ENCODE peak calls at places on chromosomes 3 and 15, in ten cellular contexts. W, A, L, K, U, Q, H, Y, D and F are unnamed samples.

GRCh38 chr15:74258456-74259323 is 22.6 kb downstream of the CCDC33 start:
- DNase-seq in Y (no peak), L (no peak), Q (no peak), A (peak; percentile 34), W (no peak), D (peak; percentile 16), K (no peak), H (no peak), U (no peak), F (no peak)

GRCh38 chr3:28476194-28476593 is 127.6 kb upstream of the AZI2 start:
- DNase-seq in L (peak; percentile 38), K (peak; percentile 2), Q (peak; percentile 2), D (peak; percentile 54), A (no peak), U (no peak), W (no peak), Y (no peak), H (peak; percentile 5), F (no peak)

GRCh38 chr3:124137264-124137663 is 145.3 kb upstream of the ROPN1 start:
- DNase-seq in A (no peak), Y (no peak), H (no peak), W (no peak), D (no peak), L (no peak), U (no peak), K (no peak), Q (no peak), F (no peak)

GRCh38 chr3:15500107-15500724 is 21.3 kb downstream of the COLQ start:
- DNase-seq in H (no peak), Q (peak; percentile 17), D (no peak), A (no peak), K (no peak), W (no peak), U (no peak), L (no peak), Y (no peak), F (no peak)

GRCh38 chr3:5426094-5426883 is 238.8 kb downstream of the EDEM1 start:
- DNase-seq in U (peak; percentile 81), Q (peak; percentile 24), L (peak; percentile 75), H (peak; percentile 42), Y (peak; percentile 77), W (peak; percentile 88), K (peak; percentile 38), A (peak; percentile 79), D (peak; percentile 23), F (peak; percentile 65)

GRCh38 chr3:72234394-72234793 is 449.4 kb upstream of the PROK2 start:
- DNase-seq in D (peak; percentile 29), L (peak; percentile 4), A (no peak), Y (peak; percentile 31), W (peak; percentile 70), K (no peak), H (no peak), Q (no peak), U (no peak), F (peak; percentile 33)

GRCh38 chr3:71211083-71211482 is 372.4 kb downstream of the FOXP1 start:
- DNase-seq in A (no peak), Y (peak; percentile 6), Q (no peak), W (no peak), U (peak; percentile 37), H (no peak), D (no peak), L (no peak), K (no peak), F (no peak)

GRCh38 chr15:38660726-38661125 is 96.1 kb upstream of the RASGRP1 start:
- DNase-seq in A (no peak), H (no peak), Q (no peak), L (no peak), K (no peak), U (no peak), Y (no peak), D (no peak), W (no peak), F (no peak)

GRCh38 chr15:79167776-79168175 is 77.2 kb upstream of the RASGRF1 start:
- DNase-seq in K (no peak), A (no peak), D (no peak), Q (no peak), W (no peak), Y (no peak), H (no peak), U (no peak), L (no peak), F (no peak)

GRCh38 chr15:75397494-75397893 is 29.1 kb upstream of the MAN2C1 start:
- DNase-seq in Y (no peak), W (no peak), U (no peak), L (peak; percentile 2), H (no peak), K (no peak), A (no peak), D (no peak), Q (no peak), F (no peak)

GRCh38 chr3:100260081-100260684 is 609 bp upstream of the TBC1D23 start:
- DNase-seq in H (no peak), W (peak; percentile 79), K (no peak), L (no peak), U (peak; percentile 70), D (peak; percentile 59), A (no peak), Y (peak; percentile 48), Q (no peak), F (no peak)

GRCh38 chr3:111764645-111765091 is 94.4 kb upstream of the PHLDB2 start:
- DNase-seq in Y (no peak), Q (no peak), A (no peak), W (no peak), U (no peak), K (no peak), H (no peak), D (no peak), L (peak; percentile 61), F (no peak)